ENCODE peak calls at places on chromosomes 16 and 17, in eight cellular contexts. X is A549, I is HCT116, U is H1, W is endothelial cell of umbilical vein, V is K562, M is GM12878, H is HepG2. Z is an unnamed sample.

GRCh38 chr17:65231086-65231485 is 93.9 kb downstream of the RGS9 start:
- DNase-seq in X (peak; percentile 28), I (peak; percentile 22), U (no peak), W (no peak), V (peak; percentile 11), M (no peak), H (no peak), Z (no peak)

GRCh38 chr17:6422654-6423241 is 12.2 kb downstream of the AIPL1 start:
- DNase-seq in X (no peak), I (no peak), U (no peak), W (no peak), V (no peak), M (no peak), H (no peak), Z (no peak)

GRCh38 chr17:32275060-32276042 is 9.7 kb downstream of the RHBDL3 start:
- DNase-seq in X (peak; percentile 84), I (peak; percentile 23), U (no peak), W (peak; percentile 36), V (peak; percentile 89), M (no peak), H (no peak), Z (peak; percentile 98)

GRCh38 chr16:70520612-70521297 is 2.6 kb downstream of the COG4 start:
- DNase-seq in X (no peak), I (no peak), U (no peak), W (no peak), V (no peak), M (no peak), H (no peak), Z (peak; percentile 90)

GRCh38 chr17:28716740-28717577 is 709 bp downstream of the RAB34 start:
- DNase-seq in X (peak; percentile 55), I (no peak), U (no peak), W (peak; percentile 30), V (no peak), M (no peak), H (no peak), Z (no peak)

GRCh38 chr16:3112881-3113574 is 642 bp downstream of the ZNF205 start:
- DNase-seq in X (no peak), I (no peak), U (no peak), W (no peak), V (no peak), M (no peak), H (no peak), Z (no peak)

GRCh38 chr16:50386819-50387218 is 18.0 kb upstream of the BRD7 start:
- DNase-seq in X (no peak), I (no peak), U (no peak), W (no peak), V (no peak), M (no peak), H (no peak), Z (no peak)

GRCh38 chr16:1772362-1772907 is at the start of gene EME2:
- DNase-seq in X (peak; percentile 64), I (no peak), U (no peak), W (no peak), V (peak; percentile 73), M (no peak), H (peak; percentile 16), Z (peak; percentile 63)

GRCh38 chr17:81364278-81365147 is 30.7 kb upstream of the BAHCC1 start:
- DNase-seq in X (no peak), I (no peak), U (no peak), W (no peak), V (no peak), M (no peak), H (no peak), Z (no peak)

GRCh38 chr17:28552201-28552999 is at the start of gene UNC119:
- DNase-seq in X (peak; percentile 59), I (no peak), U (no peak), W (peak; percentile 60), V (peak; percentile 86), M (no peak), H (peak; percentile 38), Z (peak; percentile 84)

GRCh38 chr17:27540300-27541105 is 84.3 kb downstream of the KSR1 start:
- DNase-seq in X (peak; percentile 97), I (no peak), U (no peak), W (no peak), V (no peak), M (no peak), H (peak; percentile 66), Z (peak; percentile 80)

GRCh38 chr16:15650698-15651161 is 685 bp downstream of the NDE1 start:
- DNase-seq in X (no peak), I (no peak), U (no peak), W (peak; percentile 37), V (peak; percentile 80), M (no peak), H (no peak), Z (peak; percentile 35)

GRCh38 chr16:11170201-11170600 is 85.8 kb downstream of the SOCS1 start:
- DNase-seq in X (no peak), I (no peak), U (no peak), W (no peak), V (no peak), M (no peak), H (no peak), Z (no peak)

GRCh38 chr16:88738167-88739084 is 32.1 kb downstream of the CTU2 start:
- DNase-seq in X (no peak), I (no peak), U (no peak), W (no peak), V (no peak), M (no peak), H (no peak), Z (no peak)

GRCh38 chr17:16214190-16215001 is 938 bp downstream of the NCOR1 start:
- DNase-seq in X (no peak), I (no peak), U (no peak), W (peak; percentile 70), V (no peak), M (no peak), H (no peak), Z (no peak)

GRCh38 chr16:85819711-85820110 is 20.2 kb downstream of the COX4I1 start:
- DNase-seq in X (peak; percentile 17), I (no peak), U (no peak), W (no peak), V (no peak), M (no peak), H (no peak), Z (no peak)

GRCh38 chr16:12815361-12815760 is 11.7 kb upstream of the CPPED1 start:
- DNase-seq in X (no peak), I (no peak), U (no peak), W (no peak), V (no peak), M (no peak), H (peak; percentile 57), Z (no peak)

GRCh38 chr17:49193513-49194296 is 16.7 kb downstream of the GNGT2 start:
- DNase-seq in X (peak; percentile 84), I (peak; percentile 33), U (no peak), W (peak; percentile 73), V (peak; percentile 67), M (peak; percentile 98), H (no peak), Z (peak; percentile 80)

GRCh38 chr17:40071720-40072480 is 9.1 kb downstream of the THRA start:
- DNase-seq in X (peak; percentile 91), I (no peak), U (no peak), W (peak; percentile 76), V (no peak), M (no peak), H (peak; percentile 46), Z (peak; percentile 40)
- TF ChIP-seq POLR2A in X (no peak), I (no peak), U (no peak), W (no peak), V (no peak), M (no peak), H (no peak), Z (no peak)

GRCh38 chr17:51435171-51435552 is 174.8 kb downstream of the UTP18 start:
- DNase-seq in X (no peak), I (no peak), U (no peak), W (no peak), V (no peak), M (no peak), H (no peak), Z (peak; percentile 65)

GRCh38 chr17:51430581-51430980 is 170.2 kb downstream of the UTP18 start:
- DNase-seq in X (no peak), I (no peak), U (no peak), W (no peak), V (no peak), M (no peak), H (no peak), Z (no peak)

GRCh38 chr17:51439395-51440229 is 179.3 kb downstream of the UTP18 start:
- DNase-seq in X (no peak), I (no peak), U (no peak), W (peak; percentile 42), V (no peak), M (no peak), H (no peak), Z (peak; percentile 45)

GRCh38 chr17:51434434-51435170 is 174.3 kb downstream of the UTP18 start:
- DNase-seq in X (peak; percentile 55), I (peak; percentile 83), U (no peak), W (no peak), V (no peak), M (no peak), H (no peak), Z (peak; percentile 30)

DNA sequence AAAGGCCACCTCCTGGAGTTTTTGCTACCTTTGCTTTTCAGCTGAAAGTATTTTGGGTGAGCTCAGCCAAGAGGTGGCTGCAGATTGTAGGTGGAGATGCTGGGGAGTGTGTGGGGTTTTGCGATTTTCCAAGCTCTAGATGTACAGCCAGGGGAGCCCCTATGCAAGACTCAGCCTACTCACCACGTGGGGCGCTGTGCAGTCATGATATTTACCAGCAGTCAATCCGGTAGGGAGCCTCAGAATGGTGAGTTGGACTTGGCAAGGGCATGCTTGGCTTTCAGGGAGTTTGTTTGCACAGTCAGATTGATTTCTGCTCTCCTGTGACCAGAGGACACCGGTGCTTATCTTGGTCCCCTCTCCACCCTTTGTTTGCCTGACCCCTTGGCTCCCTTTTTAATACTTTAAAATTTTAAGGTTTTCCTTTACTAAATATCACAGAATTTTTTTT is 175.3 kb downstream of the UTP18 start:
- DNase-seq in X (peak; percentile 90), I (peak; percentile 85), U (peak; percentile 7), W (peak; percentile 51), V (peak; percentile 62), M (no peak), H (peak; percentile 92), Z (peak; percentile 83)
- TF ChIP-seq MAX in X (peak; percentile 59), I (peak; percentile 19), U (peak; percentile 38), W (no peak), V (no peak), M (no peak), H (peak; percentile 62), Z (peak; percentile 91)

DNA sequence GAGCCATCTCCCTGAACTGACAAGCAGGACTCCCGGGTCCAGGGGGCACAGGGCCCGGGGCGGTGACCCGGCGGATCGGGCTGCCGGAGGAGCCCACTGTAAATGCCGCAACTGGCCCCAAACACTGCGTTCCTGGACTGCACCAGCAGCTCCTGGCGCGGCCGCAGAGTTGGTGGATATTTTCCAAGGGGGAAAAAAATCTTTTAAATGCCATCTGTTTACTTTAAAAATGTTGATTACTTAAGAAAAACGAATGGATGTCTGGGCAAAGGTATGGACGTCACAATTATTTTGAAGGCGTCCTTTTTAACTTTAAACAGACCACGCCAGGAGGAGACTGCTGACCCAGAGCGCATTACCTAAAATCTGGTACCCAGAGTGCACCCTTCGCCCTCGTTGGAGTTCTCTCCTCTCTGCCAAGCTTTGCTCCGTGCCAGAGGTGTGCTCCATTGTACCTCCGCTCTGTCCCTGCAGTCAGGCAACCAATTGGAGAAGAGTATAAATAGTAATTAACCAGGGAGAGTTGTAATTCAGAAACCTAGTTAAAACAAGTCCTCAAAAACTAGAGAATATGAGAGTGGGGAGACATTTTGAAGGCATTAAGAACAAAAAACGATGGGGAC is 3.5 kb downstream of the HS3ST3B1 start:
- DNase-seq in X (no peak), I (no peak), U (no peak), W (no peak), V (no peak), M (no peak), H (no peak), Z (no peak)
- TF ChIP-seq POLR2A in X (no peak), I (no peak), U (no peak), W (no peak), V (no peak), M (no peak), H (peak; percentile 1), Z (no peak)

GRCh38 chr17:41910701-41911391 is 7.9 kb downstream of the ACLY start:
- DNase-seq in X (peak; percentile 98), I (no peak), U (no peak), W (no peak), V (no peak), M (no peak), H (no peak), Z (no peak)
- TF ChIP-seq MAX in X (peak; percentile 97), I (no peak), U (no peak), W (no peak), V (no peak), M (no peak), H (no peak), Z (no peak)